ENCODE peak calls at places on chromosome 1, in five cellular contexts. One of them, this sample, is unnamed.

GRCh38 chr1:31580513-31580870 is 4.2 kb downstream of the TINAGL1 start:
- DNase-seq in suprapubic skin: no peak
- DNase-seq in K562: no peak
- DNase-seq in sigmoid colon: peak
- DNase-seq in A549: no peak
- DNase-seq in this sample: peak

GRCh38 chr1:197441990-197442389 is 173.9 kb downstream of the CRB1 start:
- DNase-seq in A549: no peak
- DNase-seq in K562: no peak
- DNase-seq in suprapubic skin: no peak
- DNase-seq in sigmoid colon: no peak
- DNase-seq in this sample: no peak

GRCh38 chr1:59718989-59719360 is 95.8 kb upstream of the HOOK1 start:
- DNase-seq in A549: no peak
- DNase-seq in suprapubic skin: no peak
- DNase-seq in K562: no peak
- DNase-seq in sigmoid colon: no peak
- DNase-seq in this sample: no peak

GRCh38 chr1:150601540-150601939 is 22.1 kb upstream of the MCL1 start:
- DNase-seq in suprapubic skin: no peak
- DNase-seq in K562: no peak
- DNase-seq in sigmoid colon: no peak
- DNase-seq in A549: no peak
- DNase-seq in this sample: no peak

GRCh38 chr1:97739596-97740103 is 181.2 kb downstream of the DPYD start:
- DNase-seq in sigmoid colon: no peak
- DNase-seq in A549: no peak
- DNase-seq in suprapubic skin: no peak
- DNase-seq in K562: no peak
- DNase-seq in this sample: no peak

GRCh38 chr1:153945131-153945794 is 1.3 kb downstream of the DENND4B start:
- DNase-seq in suprapubic skin: no peak
- DNase-seq in A549: no peak
- DNase-seq in sigmoid colon: peak
- DNase-seq in K562: peak
- DNase-seq in this sample: no peak

GRCh38 chr1:108561731-108562326 is 1.9 kb downstream of the EEIG2 start:
- DNase-seq in sigmoid colon: peak
- DNase-seq in suprapubic skin: no peak
- DNase-seq in K562: peak
- DNase-seq in A549: peak
- DNase-seq in this sample: no peak

GRCh38 chr1:68269637-68270430 is 37.5 kb upstream of the WLS start:
- DNase-seq in K562: no peak
- DNase-seq in A549: peak
- DNase-seq in sigmoid colon: no peak
- DNase-seq in suprapubic skin: no peak
- DNase-seq in this sample: no peak

GRCh38 chr1:117600966-117601365 is 4.9 kb upstream of the TENT5C start:
- DNase-seq in sigmoid colon: no peak
- DNase-seq in K562: no peak
- DNase-seq in A549: no peak
- DNase-seq in suprapubic skin: peak
- DNase-seq in this sample: no peak

GRCh38 chr1:78492376-78492950 is 1.7 kb downstream of the PTGFR start:
- DNase-seq in sigmoid colon: no peak
- DNase-seq in K562: no peak
- DNase-seq in A549: no peak
- DNase-seq in suprapubic skin: no peak
- DNase-seq in this sample: no peak

GRCh38 chr1:99139876-99140275 is 124.4 kb upstream of the PLPPR4 start:
- DNase-seq in A549: no peak
- DNase-seq in suprapubic skin: no peak
- DNase-seq in sigmoid colon: no peak
- DNase-seq in K562: no peak
- DNase-seq in this sample: no peak

GRCh38 chr1:180971273-180971997 is 51.2 kb downstream of the STX6 start:
- DNase-seq in suprapubic skin: no peak
- DNase-seq in A549: no peak
- DNase-seq in K562: no peak
- DNase-seq in sigmoid colon: no peak
- DNase-seq in this sample: no peak

GRCh38 chr1:23772049-23772853 is 6.0 kb upstream of the PITHD1 start:
- DNase-seq in A549: peak
- DNase-seq in sigmoid colon: peak
- DNase-seq in K562: peak
- DNase-seq in suprapubic skin: peak
- DNase-seq in this sample: peak

GRCh38 chr1:205396972-205397616 is 24.8 kb downstream of the LEMD1 start:
- DNase-seq in suprapubic skin: no peak
- DNase-seq in A549: peak
- DNase-seq in sigmoid colon: no peak
- DNase-seq in K562: peak
- DNase-seq in this sample: peak

DNA sequence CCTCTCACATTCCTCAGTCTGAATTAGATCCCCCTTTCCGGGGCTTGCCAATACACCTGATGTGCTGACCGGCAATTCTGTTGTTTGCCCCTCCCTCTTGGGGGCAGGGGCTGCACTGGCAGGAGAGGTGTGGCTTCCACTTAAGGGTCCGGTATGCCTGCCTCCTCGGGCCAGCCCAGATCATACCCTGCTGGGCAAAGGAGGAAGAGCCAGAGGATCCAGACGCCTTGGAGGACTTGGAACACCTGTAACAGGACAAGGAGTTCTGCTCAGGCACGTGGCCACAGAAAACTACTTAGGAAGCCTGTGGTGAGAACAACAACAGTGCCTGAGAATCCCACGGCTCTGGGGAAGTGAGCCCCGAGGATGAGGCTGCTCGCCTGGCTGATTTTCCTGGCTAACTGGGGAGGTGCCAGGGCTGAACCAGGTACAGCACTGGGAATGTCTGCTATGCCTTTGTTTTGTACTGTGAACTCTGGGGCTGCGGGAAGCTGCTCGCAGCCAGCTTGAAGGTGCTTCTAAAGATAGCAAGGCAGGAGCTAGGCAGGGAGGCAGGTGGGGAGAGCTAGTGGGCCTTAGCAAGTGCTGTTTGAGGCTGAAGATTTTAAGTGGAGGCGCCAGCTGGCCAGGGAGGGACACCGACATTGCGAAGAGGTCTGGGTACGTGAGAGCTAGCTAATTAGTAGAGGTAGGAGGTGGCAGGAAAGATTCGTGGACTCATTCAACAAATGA is at the start of gene SMPDL3B:
- DNase-seq in A549: peak
- DNase-seq in sigmoid colon: no peak
- DNase-seq in K562: peak
- DNase-seq in suprapubic skin: no peak
- DNase-seq in this sample: no peak
- TF ChIP-seq POLR2A in A549: no peak
- TF ChIP-seq POLR2A in sigmoid colon: no peak
- TF ChIP-seq POLR2A in K562: no peak
- TF ChIP-seq POLR2A in suprapubic skin: no peak
- TF ChIP-seq POLR2A in this sample: no peak

GRCh38 chr1:204065174-204065985 is 7.5 kb upstream of the SOX13 start:
- DNase-seq in suprapubic skin: no peak
- DNase-seq in A549: no peak
- DNase-seq in K562: no peak
- DNase-seq in sigmoid colon: peak
- DNase-seq in this sample: no peak

GRCh38 chr1:204062106-204062505 is 10.8 kb upstream of the SOX13 start:
- DNase-seq in A549: no peak
- DNase-seq in K562: no peak
- DNase-seq in sigmoid colon: no peak
- DNase-seq in suprapubic skin: no peak
- DNase-seq in this sample: no peak

GRCh38 chr1:204067935-204068334 is 5.0 kb upstream of the SOX13 start:
- DNase-seq in A549: no peak
- DNase-seq in suprapubic skin: no peak
- DNase-seq in sigmoid colon: no peak
- DNase-seq in K562: no peak
- DNase-seq in this sample: no peak

GRCh38 chr1:204069887-204070286 is 3.0 kb upstream of the SOX13 start:
- DNase-seq in sigmoid colon: no peak
- DNase-seq in K562: no peak
- DNase-seq in suprapubic skin: no peak
- DNase-seq in A549: no peak
- DNase-seq in this sample: no peak

DNA sequence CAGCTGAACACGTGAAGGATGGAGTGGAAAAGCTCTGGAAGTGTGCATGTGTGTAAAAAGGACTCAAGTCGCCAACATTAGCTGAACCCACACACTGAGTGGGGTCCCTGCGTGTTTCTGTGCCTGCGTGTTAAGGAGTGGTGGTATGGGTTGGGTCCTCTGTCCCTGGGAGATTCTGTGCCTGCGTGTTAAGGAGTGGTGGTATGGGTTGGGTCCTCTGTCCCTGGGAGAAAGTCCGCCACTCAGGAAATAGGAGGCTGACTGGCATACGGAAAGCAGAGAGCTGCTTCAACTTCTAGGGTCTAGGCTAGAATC is 7.0 kb upstream of the SOX13 start:
- DNase-seq in sigmoid colon: no peak
- DNase-seq in A549: no peak
- DNase-seq in suprapubic skin: no peak
- DNase-seq in K562: no peak
- DNase-seq in this sample: no peak
- H3K4me3 ChIP-seq in sigmoid colon: no peak
- H3K4me3 ChIP-seq in A549: no peak
- H3K4me3 ChIP-seq in suprapubic skin: no peak
- H3K4me3 ChIP-seq in K562: no peak
- H3K4me3 ChIP-seq in this sample: no peak

GRCh38 chr1:236158719-236159118 is 16.4 kb downstream of the GPR137B start:
- DNase-seq in suprapubic skin: no peak
- DNase-seq in A549: no peak
- DNase-seq in K562: no peak
- DNase-seq in sigmoid colon: no peak
- DNase-seq in this sample: no peak

GRCh38 chr1:236160540-236161127 is 18.3 kb downstream of the GPR137B start:
- DNase-seq in K562: no peak
- DNase-seq in sigmoid colon: peak
- DNase-seq in A549: no peak
- DNase-seq in suprapubic skin: no peak
- DNase-seq in this sample: no peak

GRCh38 chr1:236161230-236161629 is 18.9 kb downstream of the GPR137B start:
- DNase-seq in K562: no peak
- DNase-seq in A549: no peak
- DNase-seq in sigmoid colon: no peak
- DNase-seq in suprapubic skin: no peak
- DNase-seq in this sample: no peak

GRCh38 chr1:236156512-236157208 is 14.3 kb downstream of the GPR137B start:
- DNase-seq in sigmoid colon: no peak
- DNase-seq in K562: no peak
- DNase-seq in suprapubic skin: no peak
- DNase-seq in A549: no peak
- DNase-seq in this sample: no peak

GRCh38 chr1:236159704-236160539 is 17.6 kb downstream of the GPR137B start:
- DNase-seq in K562: no peak
- DNase-seq in sigmoid colon: peak
- DNase-seq in A549: no peak
- DNase-seq in suprapubic skin: no peak
- DNase-seq in this sample: no peak
- TF ChIP-seq EP300 in K562: no peak
- TF ChIP-seq EP300 in sigmoid colon: no peak
- TF ChIP-seq EP300 in A549: no peak
- TF ChIP-seq EP300 in suprapubic skin: no peak
- TF ChIP-seq EP300 in this sample: no peak

DNA sequence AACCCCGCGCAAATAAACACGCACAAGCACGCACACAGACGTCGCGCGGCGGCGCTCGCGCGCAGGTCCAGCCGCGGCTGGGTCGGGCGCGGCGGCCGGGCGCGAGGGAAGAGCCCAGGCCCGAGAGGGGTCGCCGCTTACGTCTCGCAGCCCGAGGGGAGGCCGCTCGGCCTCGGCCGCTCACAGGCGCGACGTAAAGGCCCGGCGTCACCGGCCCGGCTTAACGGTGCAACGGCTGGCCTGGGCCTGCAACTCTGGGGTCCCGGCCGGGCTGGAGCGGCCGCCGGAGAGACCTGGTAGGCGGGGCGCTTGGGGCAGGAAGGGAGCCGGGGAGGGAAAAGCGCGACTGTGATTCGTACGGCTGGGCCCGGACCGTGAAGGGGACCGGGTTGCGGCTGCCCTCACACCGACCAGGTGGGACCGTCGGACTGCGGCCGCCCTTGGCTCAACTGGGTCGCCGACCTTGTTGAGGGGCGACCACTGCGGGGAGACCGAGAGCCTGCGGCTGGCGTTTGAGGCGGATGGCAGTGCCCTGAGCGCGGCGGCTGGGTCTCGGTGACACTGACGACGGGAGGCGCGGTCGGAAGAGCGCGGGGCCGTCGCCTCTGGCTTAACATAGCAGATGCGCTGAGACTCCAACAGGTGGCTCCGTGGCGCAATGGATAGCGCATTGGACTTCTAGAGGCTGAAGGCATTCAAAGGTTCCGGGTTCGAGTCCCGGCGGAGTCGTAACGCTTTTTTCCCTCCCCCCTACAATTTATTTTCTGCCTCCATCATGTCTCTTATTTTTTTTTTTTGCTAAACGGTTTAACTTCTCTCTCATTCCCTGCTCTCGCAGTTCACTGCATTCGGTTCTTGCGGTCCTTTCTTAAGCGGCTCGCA is 31.8 kb downstream of the DNTTIP2 start:
- DNase-seq in sigmoid colon: peak
- DNase-seq in suprapubic skin: peak
- DNase-seq in A549: peak
- DNase-seq in K562: peak
- DNase-seq in this sample: peak
- TF ChIP-seq POLR2A in sigmoid colon: no peak
- TF ChIP-seq POLR2A in suprapubic skin: no peak
- TF ChIP-seq POLR2A in A549: peak
- TF ChIP-seq POLR2A in K562: no peak
- TF ChIP-seq POLR2A in this sample: peak

This sample was measured in esophagus muscularis mucosa.